ENCODE peak calls at places on chromosomes 7 and 10, in nine cellular contexts. One of them, this sample, is unnamed.

GRCh38 chr10:43962346-43963191 is 313.9 kb upstream of the ZNF32 start:
- DNase-seq in HFF-Myc: no peak
- DNase-seq in A549: no peak
- DNase-seq in uterus: no peak
- DNase-seq in BJ: no peak
- DNase-seq in spleen: peak
- DNase-seq in Panc1: no peak
- DNase-seq in naive thymus-derived CD4-positive, alpha-beta T cell: no peak
- DNase-seq in heart right ventricle: peak
- DNase-seq in this sample: peak

GRCh38 chr7:93055543-93056107 is 62.2 kb downstream of the SAMD9 start:
- DNase-seq in spleen: no peak
- DNase-seq in heart right ventricle: no peak
- DNase-seq in uterus: no peak
- DNase-seq in naive thymus-derived CD4-positive, alpha-beta T cell: peak
- DNase-seq in Panc1: peak
- DNase-seq in HFF-Myc: no peak
- DNase-seq in A549: peak
- DNase-seq in BJ: no peak
- DNase-seq in this sample: no peak

GRCh38 chr10:104333728-104334373 is 4.4 kb downstream of the ITPRIP start:
- DNase-seq in uterus: no peak
- DNase-seq in A549: no peak
- DNase-seq in naive thymus-derived CD4-positive, alpha-beta T cell: no peak
- DNase-seq in BJ: no peak
- DNase-seq in HFF-Myc: no peak
- DNase-seq in spleen: peak
- DNase-seq in Panc1: no peak
- DNase-seq in heart right ventricle: no peak
- DNase-seq in this sample: no peak

GRCh38 chr7:138828302-138828701 is 30.3 kb upstream of the ATP6V0A4 start:
- DNase-seq in A549: no peak
- DNase-seq in uterus: no peak
- DNase-seq in heart right ventricle: no peak
- DNase-seq in Panc1: no peak
- DNase-seq in BJ: no peak
- DNase-seq in HFF-Myc: no peak
- DNase-seq in naive thymus-derived CD4-positive, alpha-beta T cell: no peak
- DNase-seq in spleen: no peak
- DNase-seq in this sample: no peak

GRCh38 chr10:89242840-89243586 is 8.6 kb downstream of the LIPA start:
- DNase-seq in uterus: no peak
- DNase-seq in A549: no peak
- DNase-seq in BJ: no peak
- DNase-seq in naive thymus-derived CD4-positive, alpha-beta T cell: no peak
- DNase-seq in spleen: no peak
- DNase-seq in HFF-Myc: no peak
- DNase-seq in Panc1: no peak
- DNase-seq in heart right ventricle: no peak
- DNase-seq in this sample: no peak

GRCh38 chr7:24933298-24933697 is 46.7 kb downstream of the OSBPL3 start:
- DNase-seq in HFF-Myc: no peak
- DNase-seq in heart right ventricle: no peak
- DNase-seq in Panc1: no peak
- DNase-seq in naive thymus-derived CD4-positive, alpha-beta T cell: no peak
- DNase-seq in uterus: no peak
- DNase-seq in spleen: no peak
- DNase-seq in BJ: no peak
- DNase-seq in A549: no peak
- DNase-seq in this sample: no peak

GRCh38 chr7:105769951-105770628 is 106.3 kb downstream of the ATXN7L1 start:
- DNase-seq in A549: peak
- DNase-seq in heart right ventricle: no peak
- DNase-seq in spleen: peak
- DNase-seq in BJ: no peak
- DNase-seq in Panc1: no peak
- DNase-seq in uterus: no peak
- DNase-seq in naive thymus-derived CD4-positive, alpha-beta T cell: no peak
- DNase-seq in HFF-Myc: no peak
- DNase-seq in this sample: no peak

GRCh38 chr7:75900617-75901315 is 14.2 kb upstream of the POR start:
- DNase-seq in Panc1: no peak
- DNase-seq in uterus: no peak
- DNase-seq in HFF-Myc: no peak
- DNase-seq in A549: no peak
- DNase-seq in naive thymus-derived CD4-positive, alpha-beta T cell: no peak
- DNase-seq in heart right ventricle: no peak
- DNase-seq in BJ: no peak
- DNase-seq in spleen: no peak
- DNase-seq in this sample: no peak

GRCh38 chr10:89114846-89115625 is 92.1 kb downstream of the CH25H start:
- DNase-seq in A549: no peak
- DNase-seq in spleen: no peak
- DNase-seq in uterus: no peak
- DNase-seq in naive thymus-derived CD4-positive, alpha-beta T cell: no peak
- DNase-seq in Panc1: no peak
- DNase-seq in BJ: no peak
- DNase-seq in heart right ventricle: no peak
- DNase-seq in HFF-Myc: no peak
- DNase-seq in this sample: no peak

GRCh38 chr7:48667434-48667833 is 256.9 kb upstream of the CDC14C start:
- DNase-seq in HFF-Myc: no peak
- DNase-seq in heart right ventricle: no peak
- DNase-seq in A549: no peak
- DNase-seq in BJ: no peak
- DNase-seq in spleen: no peak
- DNase-seq in Panc1: no peak
- DNase-seq in uterus: no peak
- DNase-seq in naive thymus-derived CD4-positive, alpha-beta T cell: no peak
- DNase-seq in this sample: no peak

GRCh38 chr7:158378978-158379377 is 208.6 kb downstream of the PTPRN2 start:
- DNase-seq in uterus: no peak
- DNase-seq in spleen: peak
- DNase-seq in naive thymus-derived CD4-positive, alpha-beta T cell: no peak
- DNase-seq in heart right ventricle: no peak
- DNase-seq in BJ: no peak
- DNase-seq in HFF-Myc: no peak
- DNase-seq in A549: no peak
- DNase-seq in Panc1: no peak
- DNase-seq in this sample: no peak

GRCh38 chr7:115410427-115410805 is 488.5 kb downstream of the MDFIC start:
- DNase-seq in HFF-Myc: no peak
- DNase-seq in naive thymus-derived CD4-positive, alpha-beta T cell: no peak
- DNase-seq in BJ: no peak
- DNase-seq in uterus: no peak
- DNase-seq in A549: no peak
- DNase-seq in Panc1: no peak
- DNase-seq in spleen: no peak
- DNase-seq in heart right ventricle: no peak
- DNase-seq in this sample: no peak

GRCh38 chr7:134293029-134293740 is 23.5 kb downstream of the SLC35B4 start:
- DNase-seq in naive thymus-derived CD4-positive, alpha-beta T cell: no peak
- DNase-seq in uterus: no peak
- DNase-seq in heart right ventricle: no peak
- DNase-seq in Panc1: no peak
- DNase-seq in spleen: peak
- DNase-seq in BJ: no peak
- DNase-seq in A549: no peak
- DNase-seq in HFF-Myc: no peak
- DNase-seq in this sample: no peak

GRCh38 chr10:79342811-79343541 is 4.3 kb upstream of the PPIF start:
- DNase-seq in heart right ventricle: no peak
- DNase-seq in A549: no peak
- DNase-seq in HFF-Myc: no peak
- DNase-seq in naive thymus-derived CD4-positive, alpha-beta T cell: no peak
- DNase-seq in spleen: no peak
- DNase-seq in uterus: no peak
- DNase-seq in Panc1: no peak
- DNase-seq in BJ: no peak
- DNase-seq in this sample: no peak

GRCh38 chr7:27112960-27113949 is 10.8 kb upstream of the HOXA2 start:
- DNase-seq in heart right ventricle: no peak
- DNase-seq in BJ: no peak
- DNase-seq in A549: peak
- DNase-seq in uterus: peak
- DNase-seq in Panc1: no peak
- DNase-seq in HFF-Myc: no peak
- DNase-seq in naive thymus-derived CD4-positive, alpha-beta T cell: no peak
- DNase-seq in spleen: no peak
- DNase-seq in this sample: no peak

GRCh38 chr7:27110163-27110976 is 7.9 kb upstream of the HOXA2 start:
- DNase-seq in BJ: peak
- DNase-seq in spleen: no peak
- DNase-seq in A549: no peak
- DNase-seq in uterus: peak
- DNase-seq in HFF-Myc: no peak
- DNase-seq in naive thymus-derived CD4-positive, alpha-beta T cell: no peak
- DNase-seq in heart right ventricle: no peak
- DNase-seq in Panc1: no peak
- DNase-seq in this sample: peak

GRCh38 chr7:27110977-27111752 is 8.7 kb upstream of the HOXA2 start:
- DNase-seq in Panc1: no peak
- DNase-seq in A549: no peak
- DNase-seq in heart right ventricle: no peak
- DNase-seq in BJ: no peak
- DNase-seq in spleen: no peak
- DNase-seq in uterus: peak
- DNase-seq in naive thymus-derived CD4-positive, alpha-beta T cell: no peak
- DNase-seq in HFF-Myc: no peak
- DNase-seq in this sample: no peak

GRCh38 chr7:27112361-27112760 is 9.9 kb upstream of the HOXA2 start:
- DNase-seq in spleen: no peak
- DNase-seq in naive thymus-derived CD4-positive, alpha-beta T cell: no peak
- DNase-seq in Panc1: no peak
- DNase-seq in uterus: no peak
- DNase-seq in A549: no peak
- DNase-seq in heart right ventricle: no peak
- DNase-seq in BJ: no peak
- DNase-seq in HFF-Myc: no peak
- DNase-seq in this sample: no peak

DNA sequence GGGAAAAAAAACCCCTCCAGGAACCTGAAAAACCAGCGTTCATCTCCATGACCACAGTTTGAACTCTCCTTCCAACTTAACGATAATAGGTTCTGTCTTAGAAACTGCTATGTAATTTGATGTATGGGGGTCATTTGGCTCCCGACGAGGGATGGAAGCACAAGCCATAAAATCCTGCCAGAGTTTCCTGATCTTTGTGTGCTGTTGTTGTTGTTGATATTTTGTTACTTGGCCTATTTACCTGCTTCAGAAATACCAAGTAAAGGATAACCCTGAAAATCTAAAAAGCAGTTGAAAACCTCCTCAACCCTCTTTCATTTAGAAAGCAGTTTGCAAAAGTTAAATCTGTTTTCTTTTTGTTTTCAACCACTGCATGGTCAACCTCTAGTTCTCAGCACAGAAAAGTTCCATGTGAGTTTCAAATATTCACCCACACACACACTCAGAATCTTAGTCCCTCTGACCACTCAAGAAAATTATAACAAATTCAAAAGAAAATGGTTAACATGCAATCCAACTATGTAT is 9.3 kb upstream of the HOXA2 start:
- DNase-seq in heart right ventricle: no peak
- DNase-seq in naive thymus-derived CD4-positive, alpha-beta T cell: no peak
- DNase-seq in Panc1: no peak
- DNase-seq in spleen: no peak
- DNase-seq in HFF-Myc: no peak
- DNase-seq in BJ: no peak
- DNase-seq in uterus: no peak
- DNase-seq in A549: no peak
- DNase-seq in this sample: no peak
- H3K4me3 ChIP-seq in heart right ventricle: no peak
- H3K4me3 ChIP-seq in naive thymus-derived CD4-positive, alpha-beta T cell: no peak
- H3K4me3 ChIP-seq in Panc1: peak
- H3K4me3 ChIP-seq in spleen: no peak
- H3K4me3 ChIP-seq in HFF-Myc: no peak
- H3K4me3 ChIP-seq in BJ: no peak
- H3K4me3 ChIP-seq in uterus: no peak
- H3K4me3 ChIP-seq in A549: peak
- H3K4me3 ChIP-seq in this sample: no peak

GRCh38 chr7:3260425-3260762 is 40.7 kb upstream of the SDK1 start:
- DNase-seq in A549: no peak
- DNase-seq in heart right ventricle: no peak
- DNase-seq in Panc1: no peak
- DNase-seq in spleen: no peak
- DNase-seq in uterus: peak
- DNase-seq in BJ: no peak
- DNase-seq in naive thymus-derived CD4-positive, alpha-beta T cell: no peak
- DNase-seq in HFF-Myc: no peak
- DNase-seq in this sample: peak
- H3K4me3 ChIP-seq in A549: no peak
- H3K4me3 ChIP-seq in heart right ventricle: peak
- H3K4me3 ChIP-seq in Panc1: peak
- H3K4me3 ChIP-seq in spleen: peak
- H3K4me3 ChIP-seq in uterus: peak
- H3K4me3 ChIP-seq in BJ: peak
- H3K4me3 ChIP-seq in naive thymus-derived CD4-positive, alpha-beta T cell: no peak
- H3K4me3 ChIP-seq in HFF-Myc: peak
- H3K4me3 ChIP-seq in this sample: peak

DNA sequence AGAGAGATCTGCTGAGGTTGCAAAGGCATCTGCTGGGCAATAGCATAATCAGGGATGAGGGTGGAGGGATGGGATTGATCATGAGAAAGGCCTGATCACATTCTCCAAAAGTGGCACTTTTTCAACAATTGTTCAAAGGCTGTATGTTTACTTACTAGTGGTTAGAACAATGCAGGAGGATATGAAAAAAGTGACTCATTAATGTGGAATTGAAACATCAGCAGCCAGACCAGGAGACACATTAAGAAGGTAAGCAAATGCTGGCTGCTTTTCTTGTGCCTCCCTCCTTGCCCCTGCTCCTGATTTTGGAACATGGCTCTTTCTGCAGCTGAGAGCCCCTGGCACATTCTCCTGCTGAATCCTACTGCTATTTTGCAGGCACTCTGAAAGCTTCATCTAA is 63.5 kb downstream of the FAM204A start:
- DNase-seq in A549: no peak
- DNase-seq in heart right ventricle: no peak
- DNase-seq in spleen: no peak
- DNase-seq in Panc1: no peak
- DNase-seq in uterus: no peak
- DNase-seq in naive thymus-derived CD4-positive, alpha-beta T cell: no peak
- DNase-seq in HFF-Myc: no peak
- DNase-seq in BJ: no peak
- DNase-seq in this sample: no peak
- H3K4me3 ChIP-seq in A549: no peak
- H3K4me3 ChIP-seq in heart right ventricle: no peak
- H3K4me3 ChIP-seq in spleen: no peak
- H3K4me3 ChIP-seq in Panc1: no peak
- H3K4me3 ChIP-seq in uterus: no peak
- H3K4me3 ChIP-seq in naive thymus-derived CD4-positive, alpha-beta T cell: no peak
- H3K4me3 ChIP-seq in HFF-Myc: no peak
- H3K4me3 ChIP-seq in BJ: no peak
- H3K4me3 ChIP-seq in this sample: no peak

DNA sequence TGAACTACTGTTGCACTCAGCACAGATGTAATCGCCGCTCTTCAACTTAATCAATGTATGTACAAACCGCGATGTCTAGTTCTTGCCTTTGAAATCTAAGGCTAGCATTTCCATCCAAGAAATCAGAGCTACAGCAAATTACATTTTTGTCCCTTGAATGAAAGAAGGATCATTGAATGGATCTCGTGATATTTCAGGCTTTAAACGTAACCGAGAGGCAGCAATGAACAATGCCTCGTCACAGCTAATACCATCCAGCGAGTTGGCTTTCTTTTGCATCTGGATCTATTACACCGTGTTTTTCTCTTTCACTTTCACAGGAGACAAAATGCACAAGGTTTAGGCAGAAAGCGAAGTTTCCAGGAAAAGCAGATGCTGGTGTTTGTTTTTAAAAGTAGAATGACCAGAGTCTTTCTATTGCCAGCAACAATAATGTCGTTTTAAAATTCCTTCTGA is 5.5 kb downstream of the SKIDA1 start:
- DNase-seq in naive thymus-derived CD4-positive, alpha-beta T cell: no peak
- DNase-seq in HFF-Myc: no peak
- DNase-seq in A549: no peak
- DNase-seq in uterus: no peak
- DNase-seq in BJ: no peak
- DNase-seq in heart right ventricle: no peak
- DNase-seq in spleen: no peak
- DNase-seq in Panc1: no peak
- DNase-seq in this sample: no peak
- H3K4me3 ChIP-seq in naive thymus-derived CD4-positive, alpha-beta T cell: no peak
- H3K4me3 ChIP-seq in HFF-Myc: peak
- H3K4me3 ChIP-seq in A549: peak
- H3K4me3 ChIP-seq in uterus: peak
- H3K4me3 ChIP-seq in BJ: peak
- H3K4me3 ChIP-seq in heart right ventricle: peak
- H3K4me3 ChIP-seq in spleen: peak
- H3K4me3 ChIP-seq in Panc1: peak
- H3K4me3 ChIP-seq in this sample: peak